ENCODE peak calls at places on chromosomes 4 and X, in four cellular contexts. One of them, this sample, is unnamed.

GRCh38 chr4:51858605-51859211 is 15.8 kb downstream of the DCUN1D4 start:
- DNase-seq in Caki2: no peak
- DNase-seq in LHCN-M2: no peak
- DNase-seq in activated CD4-positive, alpha-beta T cell treated with anti-CD3 and anti-CD28 coated beads for 48 hours: no peak
- DNase-seq in this sample: no peak

GRCh38 chr4:31929676-31930075 is 1209.5 kb downstream of the PCDH7 start:
- DNase-seq in activated CD4-positive, alpha-beta T cell treated with anti-CD3 and anti-CD28 coated beads for 48 hours: no peak
- DNase-seq in LHCN-M2: no peak
- DNase-seq in Caki2: no peak
- DNase-seq in this sample: no peak

GRCh38 chrX:17689971-17690409 is 47.3 kb upstream of the SCML1 start:
- DNase-seq in Caki2: peak; percentile 64
- DNase-seq in activated CD4-positive, alpha-beta T cell treated with anti-CD3 and anti-CD28 coated beads for 48 hours: peak; percentile 47
- DNase-seq in LHCN-M2: peak; percentile 50
- DNase-seq in this sample: peak; percentile 47

GRCh38 chr4:147096667-147097604 is 151.3 kb upstream of the TTC29 start:
- DNase-seq in LHCN-M2: peak; percentile 63
- DNase-seq in Caki2: peak; percentile 40
- DNase-seq in activated CD4-positive, alpha-beta T cell treated with anti-CD3 and anti-CD28 coated beads for 48 hours: no peak
- DNase-seq in this sample: no peak

GRCh38 chr4:125313497-125313896 is 1.3 kb upstream of the FAT4 start:
- DNase-seq in LHCN-M2: peak; percentile 92
- DNase-seq in activated CD4-positive, alpha-beta T cell treated with anti-CD3 and anti-CD28 coated beads for 48 hours: peak; percentile 19
- DNase-seq in Caki2: peak; percentile 78
- DNase-seq in this sample: peak; percentile 0

GRCh38 chr4:6724461-6725111 is 8.6 kb downstream of the BLOC1S4 start:
- DNase-seq in Caki2: no peak
- DNase-seq in LHCN-M2: peak; percentile 15
- DNase-seq in activated CD4-positive, alpha-beta T cell treated with anti-CD3 and anti-CD28 coated beads for 48 hours: no peak
- DNase-seq in this sample: no peak

GRCh38 chr4:144709159-144709558 is 63.2 kb downstream of the HHIP start:
- DNase-seq in activated CD4-positive, alpha-beta T cell treated with anti-CD3 and anti-CD28 coated beads for 48 hours: no peak
- DNase-seq in LHCN-M2: peak; percentile 80
- DNase-seq in Caki2: peak; percentile 76
- DNase-seq in this sample: no peak

GRCh38 chr4:24646777-24647460 is 62.6 kb upstream of the DHX15 start:
- DNase-seq in LHCN-M2: no peak
- DNase-seq in activated CD4-positive, alpha-beta T cell treated with anti-CD3 and anti-CD28 coated beads for 48 hours: no peak
- DNase-seq in Caki2: no peak
- DNase-seq in this sample: no peak

GRCh38 chrX:2320580-2321327 is 180.0 kb downstream of the DHRSX start:
- DNase-seq in LHCN-M2: peak; percentile 17
- DNase-seq in Caki2: no peak
- DNase-seq in activated CD4-positive, alpha-beta T cell treated with anti-CD3 and anti-CD28 coated beads for 48 hours: no peak
- DNase-seq in this sample: no peak

GRCh38 chrX:101530944-101531343 is 19.4 kb upstream of the ARMCX1 start:
- DNase-seq in Caki2: no peak
- DNase-seq in activated CD4-positive, alpha-beta T cell treated with anti-CD3 and anti-CD28 coated beads for 48 hours: no peak
- DNase-seq in LHCN-M2: no peak
- DNase-seq in this sample: no peak

GRCh38 chr4:183919173-183919572 is 14.1 kb downstream of the STOX2 start:
- DNase-seq in LHCN-M2: no peak
- DNase-seq in Caki2: no peak
- DNase-seq in activated CD4-positive, alpha-beta T cell treated with anti-CD3 and anti-CD28 coated beads for 48 hours: no peak
- DNase-seq in this sample: no peak

GRCh38 chrX:14777484-14777883 is 95.4 kb downstream of the FANCB start:
- DNase-seq in Caki2: no peak
- DNase-seq in LHCN-M2: peak; percentile 29
- DNase-seq in activated CD4-positive, alpha-beta T cell treated with anti-CD3 and anti-CD28 coated beads for 48 hours: no peak
- DNase-seq in this sample: no peak

GRCh38 chr4:8247047-8247930 is 22.3 kb upstream of the HTRA3 start:
- DNase-seq in activated CD4-positive, alpha-beta T cell treated with anti-CD3 and anti-CD28 coated beads for 48 hours: no peak
- DNase-seq in Caki2: no peak
- DNase-seq in LHCN-M2: no peak
- DNase-seq in this sample: no peak

GRCh38 chr4:168221298-168221697 is 97.3 kb downstream of the DDX60 start:
- DNase-seq in LHCN-M2: peak; percentile 85
- DNase-seq in Caki2: peak; percentile 13
- DNase-seq in activated CD4-positive, alpha-beta T cell treated with anti-CD3 and anti-CD28 coated beads for 48 hours: no peak
- DNase-seq in this sample: peak; percentile 12

GRCh38 chr4:31662951-31663350 is 942.8 kb downstream of the PCDH7 start:
- DNase-seq in LHCN-M2: no peak
- DNase-seq in Caki2: no peak
- DNase-seq in activated CD4-positive, alpha-beta T cell treated with anti-CD3 and anti-CD28 coated beads for 48 hours: no peak
- DNase-seq in this sample: no peak

GRCh38 chr4:156949373-156949814 is 22.2 kb downstream of the PDGFC start:
- DNase-seq in LHCN-M2: peak; percentile 71
- DNase-seq in activated CD4-positive, alpha-beta T cell treated with anti-CD3 and anti-CD28 coated beads for 48 hours: no peak
- DNase-seq in Caki2: peak; percentile 98
- DNase-seq in this sample: no peak

GRCh38 chr4:6688879-6689505 is 4.7 kb upstream of the S100P start:
- DNase-seq in activated CD4-positive, alpha-beta T cell treated with anti-CD3 and anti-CD28 coated beads for 48 hours: peak; percentile 85
- DNase-seq in LHCN-M2: peak; percentile 93
- DNase-seq in Caki2: peak; percentile 88
- DNase-seq in this sample: peak; percentile 4

GRCh38 chr4:161256172-161256571 is 907.6 kb downstream of the FSTL5 start:
- DNase-seq in Caki2: peak; percentile 21
- DNase-seq in LHCN-M2: no peak
- DNase-seq in activated CD4-positive, alpha-beta T cell treated with anti-CD3 and anti-CD28 coated beads for 48 hours: no peak
- DNase-seq in this sample: no peak

GRCh38 chr4:2337131-2337723 is 75.3 kb upstream of the MXD4 start:
- DNase-seq in LHCN-M2: no peak
- DNase-seq in Caki2: no peak
- DNase-seq in activated CD4-positive, alpha-beta T cell treated with anti-CD3 and anti-CD28 coated beads for 48 hours: no peak
- DNase-seq in this sample: no peak

GRCh38 chr4:128665514-128665913 is 144.0 kb upstream of the JADE1 start:
- DNase-seq in Caki2: no peak
- DNase-seq in activated CD4-positive, alpha-beta T cell treated with anti-CD3 and anti-CD28 coated beads for 48 hours: no peak
- DNase-seq in LHCN-M2: no peak
- DNase-seq in this sample: no peak

GRCh38 chr4:82644731-82645126 is 82.9 kb upstream of the TMEM150C start:
- DNase-seq in activated CD4-positive, alpha-beta T cell treated with anti-CD3 and anti-CD28 coated beads for 48 hours: no peak
- DNase-seq in LHCN-M2: no peak
- DNase-seq in Caki2: no peak
- DNase-seq in this sample: no peak

GRCh38 chr4:118917582-118917981 is 28.9 kb downstream of the SYNPO2 start:
- DNase-seq in Caki2: no peak
- DNase-seq in LHCN-M2: no peak
- DNase-seq in activated CD4-positive, alpha-beta T cell treated with anti-CD3 and anti-CD28 coated beads for 48 hours: no peak
- DNase-seq in this sample: no peak

GRCh38 chrX:36963852-36964251 is 44.3 kb upstream of the FAM47C start:
- DNase-seq in Caki2: no peak
- DNase-seq in activated CD4-positive, alpha-beta T cell treated with anti-CD3 and anti-CD28 coated beads for 48 hours: no peak
- DNase-seq in LHCN-M2: no peak
- DNase-seq in this sample: no peak

This sample was measured in NCI-H2107.